ENCODE peak calls at places on chromosome 17, in eight cellular contexts. E is stimulated activated CD4-positive, alpha-beta T cell treated with anti-CD3 and anti-CD28 coated beads, Interleukin-4, amount 100 ng/mL, for 4 hours; V is hypothalamus; T is uterus; D is breast epithelium; W is occipital lobe; X is retinal pigment epithelial cell; Z is upper lobe of right lung. A is an unnamed sample.

GRCh38 chr17:6177941-6178694 is 107.9 kb downstream of the WSCD1 start:
- DNase-seq in W (no peak), V (no peak), E (no peak), D (no peak), X (no peak), T (no peak), Z (no peak), A (no peak)

GRCh38 chr17:58335061-58335731 is 6.6 kb upstream of the TSPOAP1 start:
- DNase-seq in D (no peak), V (no peak), Z (peak; percentile 66), E (peak; percentile 58), W (no peak), T (no peak), X (no peak), A (no peak)

GRCh38 chr17:32009262-32009542 is 2.0 kb downstream of the LRRC37B start:
- DNase-seq in E (no peak), V (no peak), T (no peak), D (no peak), X (no peak), Z (no peak), W (no peak), A (no peak)

GRCh38 chr17:4950075-4950756 is 703 bp upstream of the ENO3 start:
- DNase-seq in E (peak; percentile 39), Z (peak; percentile 85), V (no peak), T (peak; percentile 65), D (no peak), W (no peak), X (no peak), A (peak; percentile 45)

GRCh38 chr17:55283256-55283965 is 18.7 kb downstream of the HLF start:
- DNase-seq in D (no peak), X (no peak), E (no peak), T (no peak), V (no peak), Z (no peak), W (no peak), A (no peak)

GRCh38 chr17:57541472-57542394 is 203.4 kb downstream of the CCDC182 start:
- DNase-seq in E (no peak), T (peak; percentile 66), X (no peak), D (no peak), V (no peak), W (peak; percentile 13), Z (no peak), A (no peak)

GRCh38 chr17:49112936-49113335 is 19.6 kb upstream of the B4GALNT2 start:
- DNase-seq in Z (no peak), X (no peak), T (no peak), D (no peak), W (no peak), V (no peak), E (no peak), A (no peak)

GRCh38 chr17:65514082-65514481 is 47.4 kb downstream of the AXIN2 start:
- DNase-seq in E (no peak), V (no peak), T (no peak), W (no peak), D (no peak), Z (no peak), X (no peak), A (no peak)

GRCh38 chr17:42179911-42180410 is 981 bp downstream of the KCNH4 start:
- DNase-seq in V (no peak), X (no peak), T (peak; percentile 44), Z (no peak), E (peak; percentile 19), D (no peak), W (no peak), A (peak; percentile 51)

GRCh38 chr17:11797803-11798202 is 199.5 kb downstream of the ZNF18 start:
- DNase-seq in W (no peak), E (no peak), Z (no peak), T (no peak), X (no peak), V (no peak), D (no peak), A (no peak)

GRCh38 chr17:48596000-48596734 is 2.6 kb upstream of the HOXB5 start:
- DNase-seq in X (no peak), W (no peak), Z (no peak), T (no peak), V (no peak), D (no peak), E (no peak), A (no peak)

GRCh38 chr17:42050360-42051012 is at the start of gene C17orf113:
- DNase-seq in W (peak; percentile 13), X (no peak), E (peak; percentile 24), D (peak; percentile 65), T (peak; percentile 50), V (no peak), Z (peak; percentile 81), A (peak; percentile 80)

GRCh38 chr17:77527836-77528505 is 387.2 kb downstream of the SEC14L1 start:
- DNase-seq in X (no peak), Z (peak; percentile 31), V (no peak), D (no peak), T (no peak), E (no peak), W (no peak), A (peak; percentile 31)

GRCh38 chr17:40121191-40121885 is 433 bp upstream of the MSL1 start:
- DNase-seq in V (peak; percentile 35), X (no peak), D (no peak), E (no peak), T (peak; percentile 71), W (peak; percentile 46), Z (peak; percentile 78), A (no peak)

GRCh38 chr17:7041607-7042506 is 2.0 kb downstream of the SLC16A11 start:
- DNase-seq in V (no peak), W (no peak), X (no peak), D (no peak), E (no peak), T (no peak), Z (no peak), A (no peak)

GRCh38 chr17:37513711-37514110 is 24.0 kb downstream of the DUSP14 start:
- DNase-seq in E (no peak), X (no peak), W (no peak), T (no peak), D (no peak), V (no peak), Z (no peak), A (no peak)

GRCh38 chr17:32813021-32813420 is 63.9 kb downstream of the MYO1D start:
- DNase-seq in E (no peak), D (no peak), Z (no peak), W (no peak), T (no peak), V (no peak), X (no peak), A (no peak)

GRCh38 chr17:50779747-50780363 is 12.5 kb upstream of the ANKRD40CL start:
- DNase-seq in E (no peak), X (no peak), W (no peak), V (no peak), T (no peak), Z (no peak), D (no peak), A (no peak)

GRCh38 chr17:49779730-49780220 is 8.7 kb upstream of the KAT7 start:
- DNase-seq in W (no peak), D (no peak), Z (no peak), T (no peak), E (no peak), V (no peak), X (no peak), A (no peak)

GRCh38 chr17:1593630-1593931 is 31.0 kb upstream of the PITPNA start:
- DNase-seq in X (no peak), E (no peak), Z (no peak), T (no peak), V (no peak), D (no peak), W (no peak), A (no peak)

GRCh38 chr17:68294196-68294555 is 2.9 kb downstream of the ARSG start:
- DNase-seq in T (no peak), W (no peak), X (no peak), V (no peak), E (no peak), Z (no peak), D (no peak), A (no peak)

GRCh38 chr17:82272495-82273326 is 789 bp downstream of the CSNK1D start:
- DNase-seq in V (no peak), D (no peak), W (no peak), E (peak; percentile 34), T (peak; percentile 46), X (no peak), Z (peak; percentile 81), A (peak; percentile 77)

GRCh38 chr17:63571632-63572310 is 21.5 kb downstream of the DCAF7 start:
- DNase-seq in T (no peak), D (no peak), Z (no peak), X (no peak), V (no peak), E (no peak), W (no peak), A (no peak)

GRCh38 chr17:39614545-39615157 is 6.9 kb upstream of the NEUROD2 start:
- DNase-seq in Z (no peak), W (no peak), D (no peak), X (no peak), V (no peak), E (no peak), T (no peak), A (no peak)

GRCh38 chr17:65698381-65699061 is 137.1 kb upstream of the AXIN2 start:
- DNase-seq in T (no peak), V (no peak), E (no peak), Z (no peak), D (no peak), X (no peak), W (no peak), A (no peak)

GRCh38 chr17:49734666-49735490 is 27.1 kb upstream of the SLC35B1 start:
- DNase-seq in D (no peak), Z (no peak), W (no peak), V (no peak), T (no peak), E (no peak), X (no peak), A (no peak)

GRCh38 chr17:4554441-4554996 is 665 bp downstream of the MYBBP1A start:
- DNase-seq in W (no peak), Z (peak; percentile 62), D (no peak), E (no peak), T (no peak), V (no peak), X (no peak), A (no peak)

GRCh38 chr17:20202141-20202574 is 193.0 kb downstream of the SPECC1 start:
- DNase-seq in W (no peak), V (no peak), Z (no peak), E (no peak), D (no peak), T (no peak), X (no peak), A (no peak)

GRCh38 chr17:72441899-72442298 is 321.1 kb downstream of the SOX9 start:
- DNase-seq in D (no peak), V (no peak), X (no peak), T (no peak), E (no peak), W (no peak), Z (no peak), A (no peak)

GRCh38 chr17:56896217-56896967 is 17.5 kb downstream of the TRIM25 start:
- DNase-seq in D (no peak), W (no peak), V (no peak), T (no peak), Z (no peak), E (no peak), X (no peak), A (no peak)

GRCh38 chr17:40803617-40804082 is 3.9 kb upstream of the KRT28 start:
- DNase-seq in E (peak; percentile 71), T (peak; percentile 69), D (peak; percentile 89), V (no peak), W (peak; percentile 37), X (no peak), Z (peak; percentile 86), A (peak; percentile 86)

GRCh38 chr17:2101448-2102257 is 46.8 kb downstream of the HIC1 start:
- DNase-seq in X (peak; percentile 88), D (peak; percentile 87), V (no peak), T (peak; percentile 48), W (no peak), E (peak; percentile 26), Z (peak; percentile 88), A (no peak)

GRCh38 chr17:67125924-67126323 is 81.6 kb downstream of the CACNG1 start:
- DNase-seq in D (no peak), W (no peak), E (no peak), T (no peak), Z (no peak), X (no peak), V (no peak), A (no peak)

GRCh38 chr17:7004398-7005253 is 7.8 kb upstream of the RNASEK start:
- DNase-seq in D (no peak), E (no peak), W (no peak), Z (no peak), T (no peak), V (no peak), X (no peak), A (no peak)